ENCODE peak calls at places on chromosomes 6 and 20, in four cellular contexts. T is RWPE1; G is iris pigment epithelial cell; F is stimulated activated naive CD8-positive, alpha-beta T cell treated with anti-CD3 and anti-CD28 coated beads, Interleukin-15, amount 100 ng/mL, for 72 hours. P is an unnamed sample.

GRCh38 chr20:43564993-43565757 is 6.3 kb downstream of the SGK2 start:
- DNase-seq in G (no peak), T (no peak), F (no peak), P (peak)

GRCh38 chr6:123168892-123169851 is 173.1 kb downstream of the CLVS2 start:
- DNase-seq in G (no peak), F (no peak), T (no peak), P (no peak)

GRCh38 chr20:38833857-38834164 is 28.3 kb downstream of the PPP1R16B start:
- DNase-seq in T (no peak), G (no peak), F (no peak), P (no peak)

GRCh38 chr6:47353822-47354221 is 44.1 kb upstream of the TNFRSF21 start:
- DNase-seq in F (no peak), T (no peak), G (peak), P (no peak)

GRCh38 chr6:43669050-43669921 is 18.3 kb downstream of the MRPS18A start:
- DNase-seq in F (no peak), G (no peak), T (no peak), P (peak)

GRCh38 chr6:108795122-108795521 is 53.1 kb upstream of the ARMC2 start:
- DNase-seq in G (no peak), T (no peak), F (no peak), P (no peak)

GRCh38 chr6:83609248-83609647 is 96.9 kb downstream of the PRSS35 start:
- DNase-seq in G (no peak), F (no peak), T (no peak), P (no peak)

GRCh38 chr20:19370076-19371075 is 157.9 kb downstream of the SLC24A3 start:
- DNase-seq in F (no peak), T (no peak), G (no peak), P (no peak)

GRCh38 chr6:63899550-63899949 is 263.9 kb downstream of the PHF3 start:
- DNase-seq in G (peak), T (peak), F (no peak), P (peak)

GRCh38 chr6:37600287-37600916 is 97.3 kb downstream of the MDGA1 start:
- DNase-seq in G (no peak), T (no peak), F (no peak), P (no peak)

GRCh38 chr6:15457903-15458530 is 204.8 kb downstream of the DTNBP1 start:
- DNase-seq in F (no peak), T (no peak), G (no peak), P (no peak)

GRCh38 chr6:89438248-89438647 is 5.3 kb downstream of the ANKRD6 start:
- DNase-seq in G (no peak), T (no peak), F (no peak), P (no peak)

GRCh38 chr20:53445276-53445675 is 148.4 kb downstream of the ZNF217 start:
- DNase-seq in F (no peak), T (no peak), G (no peak), P (no peak)

GRCh38 chr20:57326667-57327455 is 2.7 kb upstream of the SPO11 start:
- DNase-seq in F (no peak), G (no peak), T (peak), P (no peak)

GRCh38 chr20:41178495-41178894 is 41.2 kb downstream of the PLCG1 start:
- DNase-seq in F (no peak), T (no peak), G (no peak), P (no peak)

GRCh38 chr6:107635058-107635515 is 145.2 kb downstream of the SOBP start:
- DNase-seq in T (no peak), F (no peak), G (no peak), P (no peak)

GRCh38 chr6:8074213-8074612 is 10.0 kb upstream of the BLOC1S5 start:
- DNase-seq in T (no peak), G (peak), F (no peak), P (no peak)

GRCh38 chr6:12126051-12126450 is 113.9 kb downstream of the HIVEP1 start:
- DNase-seq in T (no peak), F (no peak), G (no peak), P (no peak)

GRCh38 chr6:157226026-157226639 is 97.2 kb downstream of the TMEM242 start:
- DNase-seq in G (peak), F (no peak), T (no peak), P (peak)

GRCh38 chr6:110053395-110054240 is 75.5 kb downstream of the GPR6 start:
- DNase-seq in T (peak), F (no peak), G (peak), P (peak)

GRCh38 chr6:107973594-107973993 is 15.6 kb upstream of the SEC63 start:
- DNase-seq in F (no peak), T (no peak), G (no peak), P (no peak)